ENCODE peak calls at places on chromosome 3, in six cellular contexts. R is K562, S is tibial nerve, B is Karpas-422, Y is stomach, W is uterus. X is an unnamed sample.
A peak's percentile ranks its signal among the peaks of the same experiment; 100 is the strongest.

GRCh38 chr3:30347679-30348216 is 258.7 kb upstream of the TGFBR2 start:
- DNase-seq in R (no peak), S (no peak), B (no peak), Y (no peak), W (no peak), X (no peak)

GRCh38 chr3:135393898-135394525 is 571.5 kb upstream of the PPP2R3A start:
- DNase-seq in R (no peak), S (no peak), B (no peak), Y (no peak), W (no peak), X (no peak)

GRCh38 chr3:157618075-157618760 is 115.0 kb upstream of the VEPH1 start:
- DNase-seq in R (peak; percentile 57), S (no peak), B (peak; percentile 92), Y (no peak), W (no peak), X (peak; percentile 32)

GRCh38 chr3:195839260-195840010 is 27.7 kb upstream of the MUC4 start:
- DNase-seq in R (no peak), S (no peak), B (no peak), Y (no peak), W (no peak), X (no peak)

GRCh38 chr3:82030932-82031331 is 269.5 kb upstream of the GBE1 start:
- DNase-seq in R (no peak), S (peak; percentile 7), B (no peak), Y (no peak), W (no peak), X (no peak)

GRCh38 chr3:138724433-138724832 is 110.3 kb downstream of the PIK3CB start:
- DNase-seq in R (no peak), S (no peak), B (no peak), Y (no peak), W (no peak), X (no peak)

GRCh38 chr3:105700575-105700974 is 168.2 kb downstream of the CBLB start:
- DNase-seq in R (no peak), S (no peak), B (no peak), Y (no peak), W (no peak), X (no peak)

GRCh38 chr3:25460751-25461150 is 32.7 kb downstream of the RARB start:
- DNase-seq in R (no peak), S (no peak), B (no peak), Y (no peak), W (no peak), X (peak; percentile 3)

GRCh38 chr3:114879059-114880031 is 267.7 kb downstream of the ZBTB20 start:
- DNase-seq in R (no peak), S (no peak), B (no peak), Y (no peak), W (no peak), X (no peak)

DNA sequence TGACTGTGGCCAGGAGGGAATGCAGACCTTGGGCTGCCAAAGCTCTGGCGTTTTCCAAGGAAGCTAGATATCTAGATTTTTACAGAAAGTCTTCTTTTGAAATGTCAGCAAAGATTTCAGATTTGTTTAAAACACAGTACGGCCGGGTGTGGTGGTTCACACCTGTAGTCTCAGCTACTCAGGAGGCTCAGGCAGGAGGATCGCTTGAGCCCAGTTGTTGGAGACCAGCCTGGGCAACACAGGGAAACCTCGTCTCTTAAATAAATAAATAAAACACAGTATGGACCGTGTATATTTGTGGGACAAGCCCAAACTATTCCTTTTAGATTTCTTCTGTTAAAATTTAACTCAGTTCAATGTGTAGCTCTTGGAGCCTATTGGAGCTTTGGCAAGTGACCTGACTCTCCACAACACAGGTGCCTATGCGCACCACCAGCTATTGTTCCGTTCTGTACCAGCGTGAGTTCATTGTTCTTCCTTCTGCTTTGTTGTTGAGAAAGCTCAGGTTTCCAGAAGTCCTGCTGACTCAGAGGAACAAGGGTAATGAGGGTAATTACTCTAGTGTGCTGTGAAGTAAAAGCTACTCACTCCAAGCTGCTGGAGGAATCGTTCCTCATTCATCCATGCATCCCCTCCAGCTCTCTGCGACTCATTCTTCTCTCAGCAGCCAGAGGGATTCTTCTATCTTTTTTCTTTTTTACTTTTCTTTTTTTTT is 73.1 kb upstream of the SLC6A6 start:
- DNase-seq in R (no peak), S (no peak), B (no peak), Y (peak; percentile 75), W (no peak), X (no peak)
- H3K27ac ChIP-seq in R (no peak overlapping the region), S (no peak overlapping the region), B (no peak overlapping the region), Y (peak overlapping the region; percentile 82), W (no peak overlapping the region), X (no peak overlapping the region)

DNA sequence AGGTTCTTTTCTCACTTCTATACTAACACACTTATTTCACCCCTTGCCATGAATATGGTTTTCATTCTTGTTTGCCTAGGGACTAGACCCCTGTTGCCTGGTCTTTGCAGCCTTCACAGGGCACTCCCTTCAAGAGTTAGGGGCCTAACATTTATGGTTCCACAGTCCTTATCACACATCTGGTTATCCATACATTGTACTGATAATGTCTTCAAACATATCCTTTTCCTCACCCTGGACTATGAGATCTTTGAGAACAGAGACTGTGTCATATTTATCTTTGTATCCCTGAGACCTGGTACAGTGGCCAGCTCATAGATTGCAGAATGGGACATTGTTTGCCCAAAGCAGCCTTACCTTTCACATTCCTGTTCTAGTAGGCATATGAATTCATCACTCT is 106.2 kb downstream of the CMSS1 start:
- DNase-seq in R (no peak), S (no peak), B (no peak), Y (no peak), W (no peak), X (no peak)
- H3K27ac ChIP-seq in R (no peak overlapping the region), S (no peak overlapping the region), B (no peak overlapping the region), Y (no peak overlapping the region), W (no peak overlapping the region), X (no peak overlapping the region)

GRCh38 chr3:14646589-14647413 is 4.8 kb upstream of the CCDC174 start:
- DNase-seq in R (peak; percentile 41), S (no peak), B (no peak), Y (no peak), W (no peak), X (no peak)

GRCh38 chr3:14647976-14648955 is 3.3 kb upstream of the CCDC174 start:
- DNase-seq in R (peak; percentile 41), S (no peak), B (no peak), Y (no peak), W (no peak), X (no peak)

GRCh38 chr3:14645453-14645852 is 6.1 kb upstream of the CCDC174 start:
- DNase-seq in R (no peak), S (no peak), B (no peak), Y (no peak), W (no peak), X (no peak)

GRCh38 chr3:14649466-14649865 is 2.1 kb upstream of the CCDC174 start:
- DNase-seq in R (no peak), S (no peak), B (no peak), Y (no peak), W (no peak), X (no peak)

GRCh38 chr3:14646150-14646573 is 5.4 kb upstream of the CCDC174 start:
- DNase-seq in R (no peak), S (no peak), B (no peak), Y (no peak), W (no peak), X (no peak)
- H3K27ac ChIP-seq in R (peak overlapping the region; percentile 46), S (no peak overlapping the region), B (no peak overlapping the region), Y (no peak overlapping the region), W (no peak overlapping the region), X (no peak overlapping the region)

GRCh38 chr3:152403632-152404066 is 134.9 kb downstream of the MBNL1 start:
- DNase-seq in R (peak; percentile 17), S (peak; percentile 80), B (no peak), Y (peak; percentile 27), W (peak; percentile 58), X (no peak)

GRCh38 chr3:152402698-152403456 is 134.1 kb downstream of the MBNL1 start:
- DNase-seq in R (no peak), S (no peak), B (no peak), Y (no peak), W (no peak), X (no peak)

GRCh38 chr3:152400912-152401311 is 132.2 kb downstream of the MBNL1 start:
- DNase-seq in R (no peak), S (no peak), B (no peak), Y (no peak), W (no peak), X (no peak)

GRCh38 chr3:152405915-152406802 is 137.4 kb downstream of the MBNL1 start:
- DNase-seq in R (no peak), S (peak; percentile 39), B (no peak), Y (no peak), W (peak; percentile 34), X (no peak)

GRCh38 chr3:152404976-152405375 is 136.2 kb downstream of the MBNL1 start:
- DNase-seq in R (no peak), S (no peak), B (no peak), Y (no peak), W (no peak), X (no peak)
- H3K27ac ChIP-seq in R (no peak overlapping the region), S (peak overlapping the region; percentile 78), B (no peak overlapping the region), Y (peak overlapping the region; percentile 78), W (peak overlapping the region; percentile 82), X (no peak overlapping the region)

DNA sequence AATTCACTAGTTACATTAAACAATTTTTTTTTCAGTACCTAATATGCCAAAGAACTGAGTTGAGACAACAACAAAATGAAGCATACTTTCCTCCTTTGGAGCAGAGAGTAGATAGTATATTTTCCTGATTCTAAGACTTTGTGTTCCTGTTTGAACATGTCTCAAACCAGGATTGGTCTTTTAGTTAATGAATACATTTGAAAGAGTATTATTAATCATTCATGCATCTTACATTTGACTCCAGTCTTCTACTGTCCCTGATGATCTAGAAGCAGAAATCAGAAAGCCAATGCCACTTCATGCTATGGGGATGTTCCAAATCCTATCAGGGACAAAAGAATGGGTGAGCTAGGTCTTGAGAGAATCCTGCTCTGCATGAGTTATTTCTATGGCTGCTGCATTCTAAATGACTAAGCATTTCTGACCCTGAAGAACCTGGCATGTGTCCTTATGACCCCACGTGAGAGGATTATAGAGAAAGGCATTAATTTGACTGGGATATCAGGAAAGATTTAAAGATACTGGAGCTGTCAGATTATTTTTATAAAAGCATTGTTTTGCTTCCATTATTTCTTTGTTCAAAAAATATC is 32.9 kb upstream of the MBNL1 start:
- DNase-seq in R (peak; percentile 67), S (no peak), B (no peak), Y (no peak), W (no peak), X (no peak)
- H3K27ac ChIP-seq in R (peak overlapping the region; percentile 60), S (no peak overlapping the region), B (no peak overlapping the region), Y (no peak overlapping the region), W (no peak overlapping the region), X (no peak overlapping the region)

GRCh38 chr3:126351771-126352475 is 5.3 kb downstream of the KLF15 start:
- DNase-seq in R (no peak), S (no peak), B (no peak), Y (no peak), W (peak; percentile 10), X (no peak)
- H3K27ac ChIP-seq in R (no peak overlapping the region), S (peak overlapping the region; percentile 100), B (no peak overlapping the region), Y (peak overlapping the region; percentile 38), W (no peak overlapping the region), X (no peak overlapping the region)

DNA sequence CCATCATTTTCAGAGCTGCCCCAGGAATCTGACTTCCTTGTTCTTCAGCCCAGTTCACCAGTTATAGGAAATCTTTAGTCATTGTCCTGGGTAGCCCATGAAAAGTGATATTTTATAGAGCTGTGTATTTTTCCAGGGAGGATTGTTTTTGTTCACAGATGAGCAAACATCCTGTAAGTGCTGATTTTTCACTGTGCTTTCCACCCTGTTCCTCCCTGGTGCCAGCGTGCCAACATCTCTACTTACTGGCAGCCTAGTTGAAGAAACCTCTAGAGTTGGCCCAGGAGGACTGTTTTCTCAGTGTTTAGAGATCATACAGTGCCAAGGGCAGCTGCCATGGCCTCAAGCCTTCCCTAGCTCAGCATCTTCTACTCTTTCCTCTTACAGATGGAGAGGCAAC is 41.3 kb downstream of the ST6GAL1 start:
- DNase-seq in R (no peak), S (no peak), B (no peak), Y (peak; percentile 75), W (peak; percentile 47), X (no peak)
- H3K27ac ChIP-seq in R (no peak overlapping the region), S (peak overlapping the region; percentile 40), B (no peak overlapping the region), Y (peak overlapping the region; percentile 56), W (peak overlapping the region; percentile 77), X (no peak overlapping the region)

X was measured in CD8-positive, alpha-beta memory T cell.